ENCODE peak calls at places on chromosomes 1 and 21, in eight cellular contexts. P is osteocyte; J is AG04450; U is cardiac muscle cell; V is activated naive CD4-positive, alpha-beta T cell; F is CD8-positive, alpha-beta memory T cell; G is fibroblast of mammary gland; D is foreskin fibroblast. I is an unnamed sample.

GRCh38 chr21:41220208-41220733 is 52.3 kb downstream of the BACE2 start:
- DNase-seq in V (no peak), J (no peak), P (no peak), F (no peak), U (peak; percentile 49), G (peak; percentile 21), D (no peak), I (no peak)

GRCh38 chr1:39564941-39565340 is 11.6 kb downstream of the PABPC4 start:
- DNase-seq in D (no peak), J (no peak), U (no peak), G (no peak), V (no peak), F (no peak), P (no peak), I (no peak)

GRCh38 chr1:246724725-246725095 is 501 bp downstream of the SCCPDH start:
- DNase-seq in J (no peak), P (no peak), U (peak; percentile 36), F (no peak), V (no peak), G (peak; percentile 37), D (peak; percentile 13), I (no peak)

GRCh38 chr1:210691039-210691438 is 362.3 kb downstream of the HHAT start:
- DNase-seq in F (no peak), V (no peak), J (no peak), G (no peak), P (no peak), D (no peak), U (no peak), I (no peak)

GRCh38 chr1:29122987-29123870 is 474 bp downstream of the TMEM200B start:
- DNase-seq in J (no peak), U (peak; percentile 48), F (no peak), D (no peak), G (peak; percentile 30), P (no peak), V (no peak), I (no peak)

GRCh38 chr1:207959995-207960745 is 49.2 kb upstream of the CD34 start:
- DNase-seq in V (no peak), P (no peak), J (no peak), G (no peak), D (no peak), F (no peak), U (no peak), I (no peak)

GRCh38 chr1:244836135-244836521 is 670 bp downstream of the COX20 start:
- DNase-seq in U (peak; percentile 42), P (no peak), G (peak; percentile 47), F (no peak), D (peak; percentile 36), V (no peak), J (no peak), I (no peak)

GRCh38 chr1:245156736-245157505 is 2.1 kb downstream of the KIF26B start:
- DNase-seq in V (no peak), D (no peak), F (no peak), P (no peak), U (peak; percentile 53), G (peak; percentile 19), J (no peak), I (no peak)

GRCh38 chr1:32984090-32984828 is 19.6 kb upstream of the RNF19B start:
- DNase-seq in F (peak; percentile 23), P (no peak), U (peak; percentile 58), J (no peak), G (peak; percentile 74), D (no peak), V (no peak), I (no peak)

GRCh38 chr1:227883641-227884301 is 64.0 kb downstream of the WNT9A start:
- DNase-seq in V (no peak), J (no peak), P (no peak), G (no peak), F (no peak), D (no peak), U (no peak), I (no peak)

GRCh38 chr1:185442065-185442464 is 125.0 kb upstream of the IVNS1ABP start:
- DNase-seq in D (peak; percentile 30), V (no peak), F (no peak), U (no peak), J (no peak), G (no peak), P (no peak), I (no peak)

GRCh38 chr1:180040034-180040433 is 85.4 kb downstream of the CEP350 start:
- DNase-seq in D (peak; percentile 95), G (peak; percentile 86), F (no peak), V (no peak), J (no peak), P (no peak), U (peak; percentile 46), I (no peak)

I was measured in RWPE2.